ENCODE peak calls at places on chromosomes 2 and 18, in five cellular contexts. M is GM13977, I is SK-N-DZ, G is progenitor cell of endocrine pancreas, O is NCI-H82. E is an unnamed sample.

GRCh38 chr2:7084601-7085000 is 167.4 kb downstream of the RNF144A start:
- DNase-seq in M (no peak), I (no peak), G (no peak), O (no peak), E (no peak)

GRCh38 chr2:206082298-206082843 is 3.6 kb downstream of the INO80D start:
- DNase-seq in M (no peak), I (no peak), G (no peak), O (no peak), E (no peak)

GRCh38 chr2:9887513-9887912 is 44.2 kb downstream of the TAF1B start:
- DNase-seq in M (no peak), I (no peak), G (no peak), O (no peak), E (no peak)

GRCh38 chr2:16409006-16409390 is 256.6 kb downstream of the CYRIA start:
- DNase-seq in M (no peak), I (no peak), G (no peak), O (no peak), E (no peak)

GRCh38 chr2:184611221-184612085 is 13.1 kb downstream of the ZNF804A start:
- DNase-seq in M (no peak), I (no peak), G (no peak), O (peak), E (peak)

GRCh38 chr18:22485808-22486244 is 68.1 kb upstream of the CTAGE1 start:
- DNase-seq in M (no peak), I (no peak), G (no peak), O (no peak), E (no peak)

GRCh38 chr2:227607969-227608368 is 6.7 kb downstream of the SCYGR3 start:
- DNase-seq in M (peak), I (no peak), G (no peak), O (no peak), E (no peak)

GRCh38 chr18:79802298-79802697 is 4.6 kb downstream of the KCNG2 start:
- DNase-seq in M (no peak), I (no peak), G (no peak), O (no peak), E (no peak)

E was measured in NCI-H1694.